ENCODE peak calls at places on chromosomes 16 and 17, in six cellular contexts. V, M, F, X, B and K are unnamed samples.

GRCh38 chr17:1972429-1973160 is 52.5 kb downstream of the RTN4RL1 start:
- DNase-seq in V (no peak), B (no peak), X (no peak), F (no peak), M (no peak), K (no peak)

GRCh38 chr16:63655846-63656245 is 1466.0 kb downstream of the CDH11 start:
- DNase-seq in X (no peak), B (no peak), V (no peak), F (no peak), M (no peak), K (no peak)

GRCh38 chr17:69870751-69871199 is 204.2 kb upstream of the KCNJ16 start:
- DNase-seq in B (no peak), M (no peak), X (peak), F (no peak), V (no peak), K (no peak)

GRCh38 chr17:40069751-40070643 is 7.2 kb downstream of the THRA start:
- DNase-seq in V (peak), X (no peak), F (no peak), B (peak), M (no peak), K (no peak)

GRCh38 chr17:65374966-65375365 is 186.5 kb downstream of the AXIN2 start:
- DNase-seq in X (no peak), M (no peak), V (peak), B (no peak), F (no peak), K (no peak)

GRCh38 chr17:60947100-60947499 is 269.4 kb downstream of the BCAS3 start:
- DNase-seq in B (no peak), F (no peak), X (peak), M (no peak), V (no peak), K (no peak)

GRCh38 chr16:28202147-28202746 is 9.5 kb downstream of the XPO6 start:
- DNase-seq in X (no peak), M (no peak), F (no peak), B (no peak), V (no peak), K (no peak)

GRCh38 chr16:57372372-57373116 is at the start of gene CX3CL1:
- DNase-seq in B (no peak), V (peak), X (no peak), F (peak), M (peak), K (peak)

GRCh38 chr16:20803561-20804214 is 2.6 kb downstream of the ERI2 start:
- DNase-seq in V (no peak), F (no peak), X (no peak), M (no peak), B (no peak), K (no peak)

GRCh38 chr17:9529033-9529748 is 46.4 kb downstream of the STX8 start:
- DNase-seq in F (no peak), V (no peak), B (peak), X (peak), M (no peak), K (no peak)

GRCh38 chr17:12815642-12816141 is 26.4 kb downstream of the ARHGAP44 start:
- DNase-seq in B (peak), M (no peak), F (no peak), V (no peak), X (no peak), K (no peak)

GRCh38 chr17:65163990-65164495 is 26.9 kb downstream of the RGS9 start:
- DNase-seq in X (peak), V (no peak), M (no peak), F (no peak), B (peak), K (no peak)

GRCh38 chr17:65020284-65020683 is 36.3 kb downstream of the GNA13 start:
- DNase-seq in B (no peak), V (no peak), M (no peak), F (no peak), X (peak), K (no peak)

GRCh38 chr17:71232801-71233559 is 887.8 kb upstream of the SOX9 start:
- DNase-seq in V (no peak), X (no peak), M (no peak), B (no peak), F (no peak), K (no peak)

GRCh38 chr17:57614742-57615141 is 130.4 kb downstream of the CCDC182 start:
- DNase-seq in F (no peak), B (no peak), V (no peak), X (no peak), M (no peak), K (no peak)

GRCh38 chr17:883586-883962 is 96.0 kb downstream of the NXN start:
- DNase-seq in B (no peak), V (no peak), M (no peak), X (no peak), F (no peak), K (no peak)

GRCh38 chr16:84005391-84005790 is 37.2 kb downstream of the SLC38A8 start:
- DNase-seq in F (no peak), B (no peak), V (no peak), M (no peak), X (no peak), K (no peak)

GRCh38 chr16:70592106-70592571 is 54.2 kb upstream of the IL34 start:
- DNase-seq in M (no peak), X (no peak), F (no peak), B (no peak), V (no peak), K (no peak)

GRCh38 chr17:13484020-13484419 is 117.7 kb downstream of the HS3ST3A1 start:
- DNase-seq in F (no peak), M (no peak), X (no peak), B (no peak), V (no peak), K (no peak)

GRCh38 chr16:46765050-46765449 is 16.9 kb upstream of the MYLK3 start:
- DNase-seq in M (no peak), B (no peak), V (no peak), X (no peak), F (no peak), K (no peak)

GRCh38 chr17:73228748-73229236 is 32.9 kb downstream of the CPSF4L start:
- DNase-seq in X (peak), B (no peak), F (no peak), V (peak), M (peak), K (no peak)

GRCh38 chr17:44350733-44351226 is 5.7 kb downstream of the GRN start:
- DNase-seq in V (peak), F (peak), X (no peak), B (peak), M (peak), K (peak)

GRCh38 chr16:85393674-85394510 is 219.2 kb upstream of the GSE1 start:
- DNase-seq in V (peak), M (peak), F (peak), X (no peak), B (peak), K (peak)

GRCh38 chr16:83004868-83005652 is 378.3 kb downstream of the CDH13 start:
- DNase-seq in V (no peak), B (no peak), F (peak), X (no peak), M (no peak), K (no peak)

GRCh38 chr17:39027037-39027436 is 59.8 kb upstream of the FBXO47 start:
- DNase-seq in X (no peak), M (peak), V (peak), B (no peak), F (peak), K (peak)

GRCh38 chr17:81578038-81578441 is 25.9 kb upstream of the FAAP100 start:
- DNase-seq in X (no peak), B (no peak), V (no peak), F (no peak), M (no peak), K (no peak)

GRCh38 chr17:75820411-75821080 is 23.7 kb downstream of the UNC13D start:
- DNase-seq in B (no peak), M (no peak), V (no peak), X (no peak), F (no peak), K (no peak)

GRCh38 chr17:4545217-4545951 is 9.8 kb downstream of the MYBBP1A start:
- DNase-seq in V (no peak), X (no peak), M (peak), B (no peak), F (no peak), K (no peak)

GRCh38 chr16:89737341-89738071 is 16.2 kb downstream of the ZNF276 start:
- DNase-seq in V (no peak), M (no peak), X (no peak), B (no peak), F (no peak), K (no peak)

GRCh38 chr17:77266891-77267341 is 126.1 kb downstream of the SEC14L1 start:
- DNase-seq in F (peak), V (no peak), M (no peak), B (peak), X (no peak), K (no peak)

GRCh38 chr17:82323514-82324234 is 6.3 kb upstream of the CD7 start:
- DNase-seq in X (no peak), F (no peak), V (no peak), M (no peak), B (no peak), K (no peak)

GRCh38 chr17:4766199-4766598 is 5.5 kb upstream of the TM4SF5 start:
- DNase-seq in F (no peak), X (no peak), B (no peak), V (no peak), M (no peak), K (no peak)

GRCh38 chr16:77290451-77291110 is 91.4 kb downstream of the SYCE1L start:
- DNase-seq in M (no peak), F (no peak), B (no peak), X (no peak), V (no peak), K (no peak)

DNA sequence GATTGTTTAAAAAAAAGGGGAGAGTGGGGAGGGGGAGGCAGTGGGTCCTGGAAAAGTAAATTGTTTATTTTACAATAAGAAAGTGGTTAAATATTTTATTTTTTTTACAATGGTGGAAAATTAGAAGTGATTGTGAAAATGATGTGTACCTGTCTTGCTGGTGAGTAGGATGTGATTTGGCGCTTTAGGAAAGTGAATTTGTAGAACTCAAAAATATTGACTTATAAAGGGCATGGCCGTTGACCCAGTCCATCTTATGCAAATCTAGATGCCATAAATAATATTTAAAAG is 10.2 kb upstream of the CES1 start:
- DNase-seq in B (no peak), X (no peak), V (no peak), F (no peak), M (no peak), K (no peak)
- TF ChIP-seq CTCF in B (peak), X (no peak), V (no peak), F (no peak), M (no peak), K (no peak)

GRCh38 chr17:48104440-48104839 is 3.1 kb upstream of the SNX11 start:
- DNase-seq in X (no peak), V (no peak), F (no peak), B (no peak), M (no peak), K (no peak)

GRCh38 chr17:48103379-48103715 is 2.1 kb upstream of the CBX1 start:
- DNase-seq in V (no peak), B (no peak), X (no peak), M (no peak), F (no peak), K (no peak)

GRCh38 chr17:48110722-48111121 is 3.2 kb downstream of the SNX11 start:
- DNase-seq in X (no peak), B (no peak), V (no peak), M (no peak), F (no peak), K (no peak)

GRCh38 chr17:48106802-48107136 is 797 bp upstream of the SNX11 start:
- DNase-seq in X (no peak), F (no peak), V (peak), M (no peak), B (no peak), K (no peak)

DNA sequence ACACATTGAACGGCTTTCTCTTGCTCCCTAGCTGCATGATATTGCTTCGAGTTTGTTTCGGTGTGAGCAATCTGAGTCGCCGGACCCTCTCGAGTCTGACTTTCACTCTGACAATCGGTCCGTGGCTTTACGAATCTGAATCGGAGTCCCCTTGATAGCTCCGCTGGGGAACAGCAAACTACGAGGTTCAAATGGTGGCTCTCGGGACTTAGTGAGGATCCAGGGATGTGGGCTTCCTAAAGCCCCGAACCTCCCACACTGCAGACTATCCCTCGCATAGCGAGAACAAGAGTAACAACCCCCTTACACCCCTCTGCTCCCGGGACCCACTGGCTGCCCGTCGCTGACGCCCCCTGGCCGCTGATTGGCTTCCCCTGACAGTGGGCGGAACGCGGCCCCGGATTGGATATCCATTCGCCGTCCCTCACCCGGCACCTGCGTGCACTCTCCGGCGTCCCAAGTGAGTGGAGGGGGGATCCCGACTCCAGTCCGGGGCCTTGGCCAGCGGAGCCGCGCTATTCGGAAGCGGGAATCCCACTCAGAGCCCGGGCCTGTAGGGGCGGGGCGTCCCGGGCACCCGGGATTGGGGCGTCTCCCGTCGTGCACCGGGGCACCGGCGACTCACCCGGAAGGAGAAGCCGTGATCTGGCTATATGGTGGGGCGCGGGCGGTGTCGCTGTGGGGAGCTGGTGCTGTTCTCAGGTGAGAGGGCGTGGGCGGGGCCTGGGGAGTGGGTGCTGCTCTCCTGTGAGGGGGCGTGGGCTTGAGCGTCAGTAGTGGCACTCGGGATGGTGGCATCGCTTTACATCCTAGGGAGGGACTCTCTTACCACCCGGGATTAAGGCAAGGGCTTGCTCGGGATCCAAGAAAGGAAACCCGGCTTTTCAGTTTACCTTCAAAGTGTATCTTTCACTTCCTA is at the start of gene SNX11:
- DNase-seq in M (peak), V (peak), F (peak), X (peak), B (peak), K (peak)
- TF ChIP-seq CTCF in M (peak), V (no peak), F (no peak), X (no peak), B (peak), K (no peak)

GRCh38 chr16:16183562-16183961 is 39.7 kb downstream of the ABCC6 start:
- DNase-seq in B (peak), V (no peak), M (no peak), F (peak), X (no peak), K (no peak)
- TF ChIP-seq CTCF in B (peak), V (no peak), M (no peak), F (no peak), X (peak), K (peak)

DNA sequence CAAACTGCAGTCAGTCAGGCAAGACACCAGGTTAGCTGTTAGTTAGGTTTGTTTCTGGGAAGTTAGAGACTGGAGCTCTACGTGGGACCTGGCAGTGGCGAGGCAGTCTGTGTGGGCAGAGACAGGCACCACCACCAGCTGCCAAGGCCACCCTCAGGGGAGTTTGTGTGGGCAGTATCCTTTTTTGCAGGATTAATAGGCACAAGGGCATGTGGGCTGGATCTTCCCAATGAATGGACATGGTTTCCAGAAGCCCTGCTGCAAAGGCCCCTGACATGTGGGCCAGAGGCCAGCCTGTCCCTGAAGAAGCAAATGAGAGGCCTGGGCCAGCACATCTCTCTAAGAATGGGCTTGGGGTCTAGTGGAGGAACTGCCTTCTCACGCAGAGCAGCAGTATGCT is 19.2 kb upstream of the SREBF1 start:
- DNase-seq in B (no peak), V (no peak), X (no peak), F (no peak), M (no peak), K (no peak)
- TF ChIP-seq CTCF in B (no peak), V (no peak), X (no peak), F (no peak), M (no peak), K (no peak)

DNA sequence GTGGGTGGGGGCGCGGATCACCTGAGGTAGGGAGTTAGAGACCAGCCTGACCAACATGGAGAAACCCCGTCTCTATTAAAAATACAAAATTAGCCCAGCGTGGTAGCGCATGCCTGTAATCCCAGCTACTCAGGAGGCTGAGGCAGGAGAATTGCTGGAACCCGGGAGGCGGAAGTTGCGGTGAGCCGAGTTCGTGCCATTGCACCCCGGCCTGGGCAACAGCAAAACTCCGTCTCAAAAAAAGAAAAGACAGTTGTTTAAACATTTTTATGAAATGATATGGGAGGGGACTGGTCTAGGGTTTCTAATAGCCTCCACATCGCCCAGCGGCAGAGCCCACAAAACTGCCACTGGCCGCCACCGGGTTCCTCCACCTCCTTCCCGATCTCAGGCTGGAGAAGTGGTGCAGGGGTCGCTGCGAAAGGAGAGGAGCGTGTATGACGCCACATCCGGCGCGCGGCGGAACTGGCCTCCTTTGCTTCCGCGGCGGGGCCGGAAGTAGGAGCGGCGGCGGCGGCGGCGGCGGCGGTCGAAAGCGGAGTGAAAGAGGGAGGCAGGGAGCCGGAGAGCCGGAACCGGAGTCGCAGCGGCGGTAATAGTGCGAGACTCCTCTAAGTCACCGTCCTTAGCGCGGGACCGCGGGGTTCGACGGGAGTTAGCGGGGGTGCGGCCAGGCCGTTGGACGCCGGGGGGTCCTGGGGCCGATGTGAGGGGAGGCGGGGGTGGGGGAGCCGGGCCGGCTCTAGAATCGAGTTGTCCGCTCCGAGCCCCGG is at the start of gene PPP4C:
- DNase-seq in M (peak), B (peak), F (peak), V (peak), X (no peak), K (peak)
- TF ChIP-seq CTCF in M (no peak), B (no peak), F (no peak), V (no peak), X (no peak), K (peak)